ENCODE peak calls at places on chromosomes 11 and 22, in seven cellular contexts. I is stomach; C is fibroblast of lung; Z is activated CD4-positive, alpha-beta T cell treated with anti-CD3 and anti-CD28 coated beads for 24 hours; X is HFF-Myc; D is RWPE1; A is iPS-NIHi11. H is an unnamed sample.

GRCh38 chr11:87574193-87574592 is 536.5 kb downstream of the TMEM135 start:
- DNase-seq in Z (no peak), C (no peak), I (no peak), X (no peak), A (no peak), D (no peak), H (no peak)

GRCh38 chr11:103499710-103500340 is 390.6 kb downstream of the DYNC2H1 start:
- DNase-seq in C (no peak), D (no peak), A (no peak), Z (no peak), I (no peak), X (no peak), H (no peak)

GRCh38 chr11:19770277-19770676 is 57.6 kb downstream of the NAV2 start:
- DNase-seq in X (no peak), A (no peak), D (no peak), I (no peak), C (no peak), Z (no peak), H (no peak)

GRCh38 chr22:36701166-36701713 is 2.3 kb downstream of the CACNG2 start:
- DNase-seq in D (no peak), Z (no peak), X (no peak), I (no peak), A (no peak), C (no peak), H (no peak)

GRCh38 chr11:25838918-25839611 is 492.9 kb upstream of the ANO3 start:
- DNase-seq in X (no peak), I (no peak), C (no peak), D (peak; percentile 2), A (peak; percentile 19), Z (no peak), H (no peak)

GRCh38 chr11:1953489-1954284 is 6.6 kb downstream of the MRPL23 start:
- DNase-seq in D (no peak), Z (no peak), C (no peak), A (no peak), X (no peak), I (no peak), H (no peak)

GRCh38 chr11:122813176-122813917 is 25.0 kb upstream of the CRTAM start:
- DNase-seq in X (no peak), D (no peak), C (no peak), I (no peak), Z (no peak), A (no peak), H (no peak)

GRCh38 chr22:23113067-23113846 is 28.5 kb downstream of the RSPH14 start:
- DNase-seq in D (no peak), C (peak; percentile 6), A (no peak), X (peak; percentile 46), I (no peak), Z (no peak), H (no peak)

GRCh38 chr22:26671317-26672059 is 14.1 kb downstream of the MIAT start:
- DNase-seq in D (peak; percentile 43), X (no peak), Z (peak; percentile 38), C (no peak), A (no peak), I (peak; percentile 37), H (peak; percentile 65)

GRCh38 chr11:1199689-1200610 is 22.9 kb upstream of the MUC5B start:
- DNase-seq in C (no peak), X (no peak), A (peak; percentile 7), I (peak; percentile 40), Z (no peak), D (no peak), H (no peak)

GRCh38 chr11:123174196-123175183 is 20.6 kb downstream of the CLMP start:
- DNase-seq in A (no peak), X (peak; percentile 92), D (peak; percentile 87), C (peak; percentile 98), I (peak; percentile 39), Z (no peak), H (peak; percentile 77)

GRCh38 chr11:92198276-92198675 is 26.3 kb upstream of the FAT3 start:
- DNase-seq in C (no peak), Z (no peak), X (no peak), I (no peak), D (no peak), A (no peak), H (no peak)

GRCh38 chr22:42770448-42770726 is 49.7 kb upstream of the A4GALT start:
- DNase-seq in I (no peak), X (no peak), D (no peak), C (no peak), Z (no peak), A (no peak), H (no peak)

GRCh38 chr11:58945663-58946062 is 6.4 kb downstream of the GLYATL1 start:
- DNase-seq in A (no peak), I (no peak), D (no peak), X (no peak), C (no peak), Z (no peak), H (no peak)

GRCh38 chr22:49297871-49298721 is 529.6 kb downstream of the BRD1 start:
- DNase-seq in A (peak; percentile 43), X (no peak), I (peak; percentile 20), Z (no peak), C (no peak), D (no peak), H (no peak)

GRCh38 chr11:68643576-68643975 is 40.8 kb upstream of the GAL start:
- DNase-seq in D (no peak), A (no peak), X (no peak), Z (no peak), I (no peak), C (peak; percentile 17), H (no peak)

GRCh38 chr11:78380615-78381029 is 37.0 kb downstream of the GAB2 start:
- DNase-seq in A (no peak), D (no peak), I (no peak), C (peak; percentile 65), Z (no peak), X (peak; percentile 42), H (no peak)

GRCh38 chr22:30640361-30640760 is 4.8 kb downstream of the SLC35E4 start:
- DNase-seq in X (no peak), D (no peak), A (no peak), I (no peak), Z (no peak), C (no peak), H (no peak)

GRCh38 chr22:25853902-25854301 is 111.9 kb downstream of the MYO18B start:
- DNase-seq in C (no peak), X (no peak), A (no peak), Z (no peak), I (no peak), D (no peak), H (no peak)

GRCh38 chr11:71247551-71248250 is 4.7 kb downstream of the SHANK2 start:
- DNase-seq in I (peak; percentile 52), C (no peak), D (no peak), A (no peak), Z (no peak), X (no peak), H (no peak)

GRCh38 chr11:134958870-134959269 is 546.8 kb upstream of the B3GAT1 start:
- DNase-seq in D (no peak), X (no peak), C (no peak), I (no peak), Z (no peak), A (no peak), H (no peak)

GRCh38 chr11:126111458-126112116 is 48.9 kb upstream of the CDON start:
- DNase-seq in I (peak; percentile 89), D (no peak), C (no peak), X (no peak), Z (no peak), A (no peak), H (no peak)

GRCh38 chr11:108975641-108976071 is 310.8 kb downstream of the DDX10 start:
- DNase-seq in I (no peak), Z (no peak), D (no peak), A (no peak), X (no peak), C (no peak), H (no peak)

GRCh38 chr11:6237903-6238302 is 986 bp upstream of the CNGA4 start:
- DNase-seq in A (no peak), D (no peak), Z (no peak), I (no peak), C (no peak), X (no peak), H (no peak)

GRCh38 chr11:132941024-132941646 is 591.2 kb downstream of the OPCML start:
- DNase-seq in X (peak; percentile 2), I (no peak), C (peak; percentile 26), D (peak; percentile 5), A (peak; percentile 27), Z (no peak), H (no peak)

GRCh38 chr11:114319716-114320328 is 23.6 kb downstream of the NNMT start:
- DNase-seq in X (no peak), I (no peak), A (peak; percentile 27), Z (no peak), C (no peak), D (no peak), H (no peak)

GRCh38 chr11:6216501-6216900 is 11.1 kb downstream of the C11orf42 start:
- DNase-seq in Z (no peak), D (no peak), I (no peak), C (no peak), X (no peak), A (peak; percentile 3), H (no peak)

GRCh38 chr11:9765320-9766101 is 101.6 kb downstream of the SWAP70 start:
- DNase-seq in C (peak; percentile 93), I (no peak), D (no peak), X (peak; percentile 89), Z (no peak), A (peak; percentile 71), H (no peak)

GRCh38 chr22:31346733-31347250 is 646 bp upstream of the PATZ1 start:
- DNase-seq in A (no peak), Z (no peak), X (no peak), I (peak; percentile 63), C (peak; percentile 58), D (peak; percentile 32), H (no peak)

GRCh38 chr11:68010058-68011041 is at the start of gene ALDH3B1:
- DNase-seq in C (peak; percentile 74), A (peak; percentile 75), D (peak; percentile 70), X (peak; percentile 35), Z (no peak), I (peak; percentile 95), H (no peak)

GRCh38 chr11:12092714-12093113 is 17.7 kb upstream of the MICAL2 start:
- DNase-seq in Z (no peak), C (no peak), D (no peak), X (no peak), I (no peak), A (no peak), H (no peak)

GRCh38 chr22:48423481-48423901 is 1404.2 kb downstream of the BRD1 start:
- DNase-seq in A (no peak), X (no peak), Z (no peak), I (no peak), D (no peak), C (peak; percentile 62), H (no peak)

GRCh38 chr11:87266751-87267150 is 229.0 kb downstream of the TMEM135 start:
- DNase-seq in C (no peak), I (no peak), D (no peak), X (no peak), A (no peak), Z (no peak), H (peak; percentile 35)

GRCh38 chr11:8870461-8871282 is 40.3 kb upstream of the AKIP1 start:
- DNase-seq in X (no peak), A (peak; percentile 83), D (peak; percentile 45), C (peak; percentile 83), I (peak; percentile 75), Z (no peak), H (peak; percentile 32)

GRCh38 chr11:33976351-33977199 is 75.0 kb upstream of the CAPRIN1 start:
- DNase-seq in C (peak; percentile 38), X (no peak), A (no peak), I (no peak), Z (no peak), D (no peak), H (no peak)

GRCh38 chr11:96207459-96208449 is 135.2 kb downstream of the MAML2 start:
- DNase-seq in X (no peak), C (no peak), D (peak; percentile 60), Z (no peak), I (no peak), A (no peak), H (peak; percentile 35)

GRCh38 chr11:61294717-61295595 is at the start of gene VWCE:
- DNase-seq in I (peak; percentile 71), X (no peak), A (peak; percentile 91), D (peak; percentile 45), Z (peak; percentile 48), C (peak; percentile 49), H (no peak)

GRCh38 chr22:41834005-41834975 is 1.4 kb downstream of the SREBF2 start:
- DNase-seq in D (no peak), A (no peak), Z (no peak), I (no peak), X (no peak), C (no peak), H (no peak)

H was measured in keratinocyte.